ENCODE peak calls at places on chromosomes 12 and 14, in four cellular contexts. H is HCT116, W is H1, A is HepG2. J is an unnamed sample.

GRCh38 chr14:59918824-59919581 is 941 bp upstream of the LRRC9 start:
- DNase-seq in H (peak; percentile 16), W (no peak), A (peak; percentile 32), J (peak; percentile 59)

GRCh38 chr14:78567343-78567742 is 397.2 kb downstream of the NRXN3 start:
- DNase-seq in H (no peak), W (no peak), A (no peak), J (no peak)

GRCh38 chr14:55073856-55074255 is 22.4 kb downstream of the MAPK1IP1L start:
- DNase-seq in H (no peak), W (peak; percentile 23), A (no peak), J (no peak)

GRCh38 chr12:46921048-46921753 is 95.4 kb upstream of the SLC38A4 start:
- DNase-seq in H (no peak), W (no peak), A (peak; percentile 20), J (no peak)

GRCh38 chr14:100680439-100681051 is 46.1 kb upstream of the DLK1 start:
- DNase-seq in H (no peak), W (no peak), A (no peak), J (no peak)

GRCh38 chr14:54001189-54001878 is 44.7 kb upstream of the BMP4 start:
- DNase-seq in H (no peak), W (no peak), A (peak; percentile 72), J (no peak)

GRCh38 chr14:93729993-93730392 is 58.3 kb downstream of the PRIMA1 start:
- DNase-seq in H (peak; percentile 67), W (no peak), A (no peak), J (no peak)

GRCh38 chr14:24806061-24806678 is 172.2 kb upstream of the GZMB start:
- DNase-seq in H (no peak), W (peak; percentile 91), A (peak; percentile 88), J (peak; percentile 22)

GRCh38 chr12:78568326-78569020 is 296.1 kb upstream of the SYT1 start:
- DNase-seq in H (no peak), W (no peak), A (no peak), J (no peak)

GRCh38 chr12:27064397-27065342 is 17.7 kb downstream of the C12orf71 start:
- DNase-seq in H (no peak), W (no peak), A (no peak), J (no peak)

GRCh38 chr12:27063250-27063851 is 19.0 kb downstream of the C12orf71 start:
- DNase-seq in H (no peak), W (no peak), A (no peak), J (no peak)

GRCh38 chr12:27060740-27061139 is 21.6 kb downstream of the C12orf71 start:
- DNase-seq in H (no peak), W (no peak), A (no peak), J (no peak)

GRCh38 chr12:27057543-27057942 is 24.8 kb downstream of the C12orf71 start:
- DNase-seq in H (no peak), W (no peak), A (no peak), J (no peak)

GRCh38 chr12:27061317-27061716 is 21.1 kb downstream of the C12orf71 start:
- DNase-seq in H (no peak), W (no peak), A (no peak), J (no peak)
- TF ChIP-seq JUND in H (no peak), W (no peak), A (no peak), J (no peak)

GRCh38 chr12:131001493-131001892 is 47.8 kb downstream of the ADGRD1 start:
- DNase-seq in H (no peak), W (no peak), A (no peak), J (no peak)

GRCh38 chr12:131003036-131003435 is 49.3 kb downstream of the ADGRD1 start:
- DNase-seq in H (no peak), W (no peak), A (no peak), J (no peak)

GRCh38 chr12:131004166-131004565 is 50.5 kb downstream of the ADGRD1 start:
- DNase-seq in H (no peak), W (no peak), A (no peak), J (no peak)

GRCh38 chr12:131003676-131004075 is 50.0 kb downstream of the ADGRD1 start:
- DNase-seq in H (no peak), W (no peak), A (no peak), J (no peak)

GRCh38 chr12:131002271-131002670 is 48.6 kb downstream of the ADGRD1 start:
- DNase-seq in H (no peak), W (no peak), A (no peak), J (no peak)
- TF ChIP-seq JUND in H (no peak), W (no peak), A (no peak), J (no peak)

GRCh38 chr12:28442101-28442500 is 251.8 kb downstream of the CCDC91 start:
- DNase-seq in H (no peak), W (no peak), A (no peak), J (no peak)

GRCh38 chr12:28443337-28443736 is 253.1 kb downstream of the CCDC91 start:
- DNase-seq in H (no peak), W (no peak), A (no peak), J (no peak)

GRCh38 chr12:28440209-28440608 is 250.0 kb downstream of the CCDC91 start:
- DNase-seq in H (no peak), W (no peak), A (no peak), J (no peak)

GRCh38 chr12:28446031-28446430 is 255.8 kb downstream of the CCDC91 start:
- DNase-seq in H (no peak), W (no peak), A (no peak), J (no peak)
- TF ChIP-seq JUND in H (no peak), W (no peak), A (no peak), J (no peak)

DNA sequence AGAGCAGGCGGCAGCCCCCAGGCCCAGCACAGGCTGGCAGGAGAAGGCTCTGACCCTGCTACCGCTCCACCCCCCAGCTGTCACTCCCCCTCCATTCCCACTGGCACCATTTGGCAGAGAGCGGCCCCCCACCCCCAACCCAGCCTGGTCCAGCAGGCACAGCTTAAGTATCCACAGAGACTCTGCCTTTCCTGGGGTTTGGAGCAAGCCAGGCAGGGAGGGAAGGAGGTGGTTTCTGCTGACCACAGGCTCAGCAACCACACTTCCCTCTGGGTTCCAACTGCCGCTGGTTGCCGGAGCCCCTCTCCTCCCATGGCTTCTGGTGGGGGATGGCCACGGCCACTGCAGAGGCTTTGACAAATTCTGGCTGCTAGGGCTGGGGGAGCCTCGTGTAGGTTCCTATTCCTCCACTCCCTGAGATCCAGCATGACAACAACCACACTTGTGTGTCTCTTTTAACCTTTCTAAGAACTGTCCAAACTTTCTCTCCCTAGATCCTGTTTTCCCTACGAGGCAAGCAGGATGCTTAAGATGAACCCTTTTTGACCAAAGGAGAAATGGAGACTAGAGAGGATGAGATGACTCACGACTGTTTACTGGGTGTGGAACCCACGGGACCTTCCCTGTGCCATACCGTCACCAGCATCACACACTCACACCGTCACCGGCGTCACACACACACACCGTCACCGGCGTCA is 30.3 kb upstream of the CCND2 start:
- DNase-seq in H (no peak), W (peak; percentile 33), A (no peak), J (no peak)
- TF ChIP-seq JUND in H (no peak), W (no peak), A (no peak), J (no peak)

DNA sequence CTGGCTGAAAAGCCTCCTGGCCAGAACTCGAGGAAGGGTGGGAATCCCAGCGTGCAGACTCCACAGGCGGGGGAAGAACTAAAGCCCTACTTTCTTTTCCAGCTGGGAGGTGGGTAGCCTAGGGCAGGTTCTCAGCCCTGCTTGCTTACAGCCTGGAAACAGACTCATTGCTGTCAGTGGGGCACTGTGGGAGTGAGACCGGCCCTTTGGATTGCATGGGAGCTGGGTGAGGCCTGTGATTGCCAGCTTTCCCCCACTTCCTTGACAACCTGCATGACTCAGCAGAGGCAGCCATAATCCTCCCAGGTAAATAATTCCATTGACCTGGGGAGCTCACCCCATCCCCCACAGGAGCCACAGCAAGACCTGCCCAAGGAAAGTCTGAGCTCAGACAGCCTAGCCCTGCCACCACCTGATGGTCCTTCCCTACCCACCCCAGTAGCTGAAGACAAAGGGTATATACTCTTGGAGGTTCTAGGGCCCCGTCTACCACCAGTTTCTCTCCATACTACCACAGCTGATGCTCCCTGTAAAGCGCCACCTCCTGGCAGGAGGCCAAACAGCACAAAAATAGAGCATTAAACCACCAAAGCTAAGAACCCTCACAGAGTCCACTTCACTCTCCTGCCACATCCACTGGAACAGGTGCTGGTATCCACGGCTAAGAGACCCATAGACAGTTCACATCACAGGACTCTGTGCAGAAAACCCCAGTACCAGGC is 294.1 kb downstream of the SEC23A start:
- DNase-seq in H (peak; percentile 1), W (peak; percentile 60), A (peak; percentile 21), J (no peak)
- TF ChIP-seq JUND in H (no peak), W (no peak), A (no peak), J (no peak)

GRCh38 chr12:6052206-6052939 is 72.1 kb downstream of the VWF start:
- DNase-seq in H (no peak), W (no peak), A (no peak), J (no peak)
- TF ChIP-seq JUND in H (no peak), W (no peak), A (no peak), J (no peak)

DNA sequence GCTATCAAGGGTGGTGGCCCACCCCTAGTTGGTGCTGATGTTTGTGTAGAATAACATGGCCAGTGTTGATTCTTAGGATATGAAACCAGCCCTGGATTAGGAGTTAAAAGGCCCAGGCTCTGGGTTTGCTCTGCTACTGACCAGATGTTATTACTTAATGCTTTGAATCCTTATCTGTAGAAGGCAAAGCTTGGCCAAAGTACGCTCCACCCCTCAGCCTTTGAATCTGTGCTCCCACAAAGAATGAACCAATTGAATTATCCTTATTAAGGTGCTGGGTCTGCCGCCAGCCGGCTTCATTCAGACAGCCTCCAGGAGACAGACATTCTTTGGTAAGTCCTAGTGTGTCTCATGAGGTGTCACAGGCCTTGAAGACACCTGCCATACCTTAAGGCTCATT is 41.8 kb downstream of the AKAP3 start:
- DNase-seq in H (no peak), W (no peak), A (no peak), J (no peak)
- TF ChIP-seq JUND in H (no peak), W (no peak), A (no peak), J (no peak)

DNA sequence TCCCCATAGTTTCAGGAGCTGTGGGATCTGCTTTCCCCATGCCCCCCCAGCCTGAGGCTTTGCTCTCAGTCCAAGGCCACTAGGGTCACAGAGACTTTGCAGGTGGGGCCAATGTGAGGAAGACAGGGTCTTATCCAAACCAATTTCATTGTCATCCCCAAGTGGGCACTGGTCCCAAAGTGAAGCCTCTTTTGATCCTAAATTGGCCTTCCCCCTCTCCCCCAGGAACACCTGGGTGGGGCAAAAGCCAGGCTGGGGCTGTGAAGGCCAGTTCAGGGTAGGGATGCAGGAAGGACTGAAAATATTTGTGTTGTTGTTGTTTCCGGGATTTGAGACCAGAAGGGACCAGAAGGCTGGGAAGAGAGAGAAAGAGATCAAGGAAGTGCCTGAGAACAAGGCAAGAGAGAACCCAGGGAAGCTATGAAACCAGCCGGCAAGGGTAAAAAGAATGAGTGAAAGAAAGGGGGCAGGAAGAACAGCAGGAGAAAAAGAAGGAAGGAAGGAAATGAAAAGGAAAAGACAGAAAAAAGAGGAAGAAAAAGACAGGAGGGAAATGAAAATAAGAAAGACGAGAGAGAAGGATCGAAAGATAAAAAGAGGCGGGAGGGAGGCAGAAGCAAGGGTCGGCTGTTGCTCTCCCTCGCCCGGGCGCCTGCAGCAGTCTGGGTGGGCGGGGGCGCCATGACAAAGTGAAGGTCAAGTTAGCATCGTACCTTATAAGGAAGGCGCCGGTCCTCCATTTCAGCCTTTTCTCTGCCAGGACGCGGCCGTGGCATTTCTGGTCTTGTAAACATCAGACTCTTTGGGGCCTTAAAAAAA is 7.5 kb upstream of the HOXC11 start:
- DNase-seq in H (no peak), W (peak; percentile 84), A (no peak), J (no peak)
- TF ChIP-seq JUND in H (no peak), W (no peak), A (no peak), J (no peak)